ENCODE peak calls at places on chromosome 22, in ten cellular contexts. J is spleen, I is GM13977, O is mesothelial cell of epicardium, R is lower leg skin, G is foreskin fibroblast, D is neuronal stem cell, V is neural progenitor cell, B is body of pancreas, W is NCI-H2081. E is an unnamed sample.

GRCh38 chr22:31915499-31916065 is 28.8 kb upstream of the YWHAH start:
- DNase-seq in J (no peak), I (no peak), O (no peak), R (no peak), G (no peak), D (no peak), V (no peak), B (no peak), W (no peak), E (no peak)

GRCh38 chr22:49724893-49725489 is 102.7 kb downstream of the BRD1 start:
- DNase-seq in J (peak), I (peak), O (peak), R (no peak), G (peak), D (peak), V (peak), B (peak), W (peak), E (no peak)

GRCh38 chr22:49423125-49423650 is 404.5 kb downstream of the BRD1 start:
- DNase-seq in J (no peak), I (no peak), O (no peak), R (no peak), G (no peak), D (no peak), V (no peak), B (no peak), W (no peak), E (no peak)

GRCh38 chr22:47872761-47873535 is 1110.5 kb downstream of the TBC1D22A start:
- DNase-seq in J (no peak), I (no peak), O (no peak), R (no peak), G (no peak), D (no peak), V (no peak), B (no peak), W (no peak), E (no peak)

GRCh38 chr22:19896665-19897355 is 42.1 kb upstream of the GNB1L start:
- DNase-seq in J (peak), I (no peak), O (no peak), R (no peak), G (no peak), D (no peak), V (no peak), B (no peak), W (no peak), E (no peak)

GRCh38 chr22:42919199-42919598 is 62.1 kb upstream of the ARFGAP3 start:
- DNase-seq in J (no peak), I (peak), O (no peak), R (no peak), G (no peak), D (no peak), V (no peak), B (no peak), W (no peak), E (no peak)

GRCh38 chr22:49381595-49382450 is 445.9 kb downstream of the BRD1 start:
- DNase-seq in J (peak), I (no peak), O (no peak), R (no peak), G (no peak), D (no peak), V (no peak), B (no peak), W (no peak), E (no peak)

GRCh38 chr22:27748355-27749168 is 53.0 kb downstream of the MN1 start:
- DNase-seq in J (peak), I (no peak), O (no peak), R (no peak), G (peak), D (peak), V (peak), B (peak), W (no peak), E (no peak)

GRCh38 chr22:28230682-28231081 is 311.6 kb upstream of the PITPNB start:
- DNase-seq in J (no peak), I (no peak), O (no peak), R (no peak), G (no peak), D (no peak), V (no peak), B (no peak), W (no peak), E (no peak)

GRCh38 chr22:27576815-27577564 is 224.6 kb downstream of the MN1 start:
- DNase-seq in J (peak), I (no peak), O (peak), R (no peak), G (no peak), D (no peak), V (no peak), B (peak), W (no peak), E (no peak)

GRCh38 chr22:43774318-43774717 is 37.8 kb downstream of the EFCAB6 start:
- DNase-seq in J (no peak), I (no peak), O (no peak), R (no peak), G (no peak), D (no peak), V (no peak), B (no peak), W (no peak), E (no peak)

GRCh38 chr22:35440129-35440528 is 40.2 kb downstream of the MCM5 start:
- DNase-seq in J (no peak), I (no peak), O (no peak), R (no peak), G (no peak), D (no peak), V (no peak), B (no peak), W (no peak), E (no peak)

GRCh38 chr22:19059481-19060278 is 62.5 kb downstream of the DGCR2 start:
- DNase-seq in J (peak), I (no peak), O (no peak), R (no peak), G (no peak), D (no peak), V (no peak), B (no peak), W (no peak), E (no peak)

E was measured in GM12878.